ENCODE peak calls at places on chromosome 5, in seven cellular contexts. S is HCT116, H is HepG2, J is SK-N-SH, B is K562, Z is GM12878, T is T47D. F is an unnamed sample.

GRCh38 chr5:96058084-96058483 is 96.4 kb upstream of the ELL2 start:
- DNase-seq in H (no peak), T (no peak), B (no peak), S (no peak), Z (no peak), J (no peak), F (no peak)

GRCh38 chr5:140141241-140141640 is 15.5 kb downstream of the IGIP start:
- DNase-seq in H (no peak), T (no peak), S (no peak), Z (no peak), J (no peak), B (no peak), F (no peak)

GRCh38 chr5:134911285-134912215 is 6.6 kb downstream of the PCBD2 start:
- DNase-seq in J (no peak), B (no peak), T (no peak), Z (no peak), H (no peak), S (no peak), F (no peak)

GRCh38 chr5:90640484-90641059 is 82.0 kb downstream of the ADGRV1 start:
- DNase-seq in S (no peak), J (no peak), T (no peak), H (no peak), Z (peak; percentile 79), B (no peak), F (no peak)

GRCh38 chr5:140189977-140190867 is 15.2 kb downstream of the CYSTM1 start:
- DNase-seq in B (peak; percentile 36), J (no peak), Z (no peak), H (no peak), S (no peak), T (no peak), F (no peak)

GRCh38 chr5:73188764-73189521 is 15.9 kb downstream of the TMEM174 start:
- DNase-seq in J (no peak), Z (no peak), S (peak; percentile 8), T (no peak), H (no peak), B (no peak), F (no peak)

GRCh38 chr5:139205144-139205543 is 7.0 kb upstream of the SIL1 start:
- DNase-seq in H (no peak), B (no peak), J (no peak), Z (no peak), T (no peak), S (no peak), F (no peak)

GRCh38 chr5:34001231-34001935 is 6.5 kb downstream of the AMACR start:
- DNase-seq in T (no peak), B (no peak), J (no peak), S (no peak), H (peak; percentile 39), Z (no peak), F (no peak)

GRCh38 chr5:170436335-170436734 is 47.2 kb upstream of the KCNMB1 start:
- DNase-seq in H (no peak), J (no peak), S (no peak), B (no peak), Z (no peak), T (no peak), F (no peak)

GRCh38 chr5:81537905-81538535 is 144.1 kb upstream of the ACOT12 start:
- DNase-seq in Z (no peak), H (no peak), B (no peak), J (no peak), T (no peak), S (no peak), F (no peak)

GRCh38 chr5:128099944-128100343 is 16.4 kb downstream of the SLC12A2 start:
- DNase-seq in T (no peak), S (no peak), B (no peak), H (no peak), J (no peak), Z (no peak), F (no peak)

GRCh38 chr5:96582343-96582742 is 79.8 kb upstream of the CAST start:
- DNase-seq in H (no peak), T (no peak), B (no peak), J (peak; percentile 10), S (no peak), Z (no peak), F (no peak)

GRCh38 chr5:180296778-180297177 is 4.9 kb upstream of the MAPK9 start:
- DNase-seq in S (peak; percentile 21), H (no peak), B (no peak), Z (no peak), T (no peak), J (no peak), F (no peak)

GRCh38 chr5:34585601-34586104 is 70.5 kb upstream of the RAI14 start:
- DNase-seq in T (no peak), S (no peak), Z (no peak), H (peak; percentile 89), B (no peak), J (no peak), F (no peak)

GRCh38 chr5:133713209-133713608 is 100.9 kb upstream of the FSTL4 start:
- DNase-seq in Z (no peak), T (no peak), J (peak; percentile 51), S (no peak), B (no peak), H (no peak), F (no peak)

GRCh38 chr5:32805966-32806626 is 95.0 kb downstream of the NPR3 start:
- DNase-seq in J (no peak), S (no peak), H (no peak), Z (no peak), T (no peak), B (no peak), F (no peak)

GRCh38 chr5:57650360-57651069 is 167.9 kb upstream of the ACTBL2 start:
- DNase-seq in H (peak; percentile 93), J (peak; percentile 5), B (peak; percentile 64), Z (peak; percentile 16), T (peak; percentile 27), S (peak; percentile 57), F (peak; percentile 33)

GRCh38 chr5:54234304-54234938 is 76.0 kb downstream of the ARL15 start:
- DNase-seq in J (peak; percentile 11), B (no peak), H (peak; percentile 9), T (peak; percentile 26), S (no peak), Z (no peak), F (no peak)

GRCh38 chr5:168364151-168364661 is 72.8 kb downstream of the WWC1 start:
- DNase-seq in B (no peak), S (peak; percentile 19), J (no peak), H (no peak), T (no peak), Z (no peak), F (no peak)

GRCh38 chr5:142894749-142895148 is 124.6 kb downstream of the ARHGAP26 start:
- DNase-seq in Z (no peak), H (peak; percentile 25), S (no peak), J (no peak), B (no peak), T (no peak), F (no peak)

GRCh38 chr5:45205403-45205961 is 396.7 kb downstream of the MRPS30 start:
- DNase-seq in Z (no peak), B (no peak), H (no peak), S (no peak), J (no peak), T (no peak), F (peak; percentile 75)

GRCh38 chr5:151742870-151743294 is 15.5 kb downstream of the ATOX1 start:
- DNase-seq in H (peak; percentile 41), T (peak; percentile 68), Z (no peak), B (peak; percentile 35), S (peak; percentile 56), J (peak; percentile 62), F (no peak)

GRCh38 chr5:120683580-120683979 is 219.5 kb downstream of the PRR16 start:
- DNase-seq in B (no peak), H (no peak), J (peak; percentile 15), Z (no peak), T (no peak), S (no peak), F (no peak)

GRCh38 chr5:156402387-156402921 is 75.5 kb downstream of the SGCD start:
- DNase-seq in S (no peak), B (no peak), J (no peak), Z (peak; percentile 87), H (no peak), T (no peak), F (no peak)

GRCh38 chr5:143229426-143229895 is 174.0 kb downstream of the NR3C1 start:
- DNase-seq in S (no peak), B (no peak), J (no peak), T (no peak), Z (no peak), H (no peak), F (no peak)

GRCh38 chr5:149406203-149406978 is 27.3 kb upstream of the IL17B start:
- DNase-seq in S (no peak), J (peak; percentile 83), H (no peak), Z (no peak), B (peak; percentile 60), T (no peak), F (no peak)

GRCh38 chr5:1827410-1828397 is 26.5 kb downstream of the NDUFS6 start:
- DNase-seq in Z (no peak), S (no peak), H (no peak), T (no peak), B (peak; percentile 63), J (no peak), F (peak; percentile 81)

GRCh38 chr5:93596676-93597441 is 13.8 kb downstream of the NR2F1 start:
- DNase-seq in S (peak; percentile 51), H (peak; percentile 32), Z (no peak), B (no peak), T (no peak), J (peak; percentile 20), F (no peak)

GRCh38 chr5:134142088-134142487 is 27.6 kb downstream of the TCF7 start:
- DNase-seq in H (no peak), J (no peak), S (no peak), Z (no peak), T (no peak), B (no peak), F (peak; percentile 41)

GRCh38 chr5:78972654-78973428 is 12.3 kb downstream of the ARSB start:
- DNase-seq in T (no peak), H (no peak), S (no peak), Z (no peak), J (peak; percentile 62), B (no peak), F (no peak)
- TF ChIP-seq JUND in T (no peak), H (no peak), S (no peak), Z (no peak), J (peak; percentile 27), B (no peak), F (no peak)

GRCh38 chr5:75828029-75828428 is 110.8 kb upstream of the POC5 start:
- DNase-seq in B (no peak), S (no peak), Z (no peak), J (no peak), H (no peak), T (no peak), F (no peak)
- TF ChIP-seq JUND in B (no peak), S (no peak), Z (no peak), J (no peak), H (no peak), T (no peak), F (no peak)

DNA sequence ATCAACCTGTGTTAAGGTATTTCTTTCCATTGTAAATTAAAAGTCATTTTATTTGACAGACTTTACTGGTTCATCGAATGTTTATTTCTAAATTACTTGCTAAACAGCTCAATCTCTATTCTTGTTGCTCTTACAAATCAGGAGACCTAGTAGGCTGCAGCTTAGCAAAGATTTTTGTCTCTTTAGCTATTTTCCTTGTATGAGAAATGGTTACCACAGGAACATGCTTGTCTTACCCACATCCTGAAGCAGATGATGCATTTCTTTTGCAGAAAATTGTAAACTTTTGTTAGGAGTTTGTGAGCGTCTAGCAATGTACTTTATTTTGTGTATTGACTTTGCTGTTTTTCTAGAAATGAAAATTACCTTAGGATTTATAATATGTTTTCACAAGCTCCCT is 53.9 kb downstream of the SPEF2 start:
- DNase-seq in Z (no peak), B (no peak), J (no peak), H (no peak), T (no peak), S (no peak), F (no peak)
- TF ChIP-seq JUND in Z (no peak), B (no peak), J (no peak), H (no peak), T (no peak), S (no peak), F (no peak)

GRCh38 chr5:11793396-11793795 is 110.8 kb downstream of the CTNND2 start:
- DNase-seq in Z (no peak), J (no peak), B (no peak), T (no peak), H (no peak), S (no peak), F (no peak)
- TF ChIP-seq JUND in Z (no peak), J (no peak), B (no peak), T (no peak), H (no peak), S (no peak), F (no peak)